ENCODE peak calls at places on chromosome 10, in five cellular contexts. One of them, this sample, is unnamed.

GRCh38 chr10:85100495-85100894 is 772.1 kb downstream of the CCSER2 start:
- DNase-seq in T follicular helper cell: no peak
- DNase-seq in astrocyte of the spinal cord: peak
- DNase-seq in iPS DF 6.9: no peak
- DNase-seq in posterior vena cava: no peak
- DNase-seq in this sample: no peak

GRCh38 chr10:74047871-74048270 is 50.0 kb downstream of the VCL start:
- DNase-seq in T follicular helper cell: no peak
- DNase-seq in astrocyte of the spinal cord: no peak
- DNase-seq in iPS DF 6.9: no peak
- DNase-seq in posterior vena cava: no peak
- DNase-seq in this sample: no peak

GRCh38 chr10:69573056-69573806 is at the start of gene NEUROG3:
- DNase-seq in T follicular helper cell: no peak
- DNase-seq in astrocyte of the spinal cord: no peak
- DNase-seq in iPS DF 6.9: no peak
- DNase-seq in posterior vena cava: no peak
- DNase-seq in this sample: no peak

GRCh38 chr10:119259345-119259744 is 52.0 kb downstream of the GRK5 start:
- DNase-seq in T follicular helper cell: no peak
- DNase-seq in astrocyte of the spinal cord: no peak
- DNase-seq in iPS DF 6.9: no peak
- DNase-seq in posterior vena cava: no peak
- DNase-seq in this sample: no peak

GRCh38 chr10:20855398-20856038 is 41.6 kb downstream of the NEBL start:
- DNase-seq in T follicular helper cell: no peak
- DNase-seq in astrocyte of the spinal cord: peak
- DNase-seq in iPS DF 6.9: no peak
- DNase-seq in posterior vena cava: no peak
- DNase-seq in this sample: no peak

GRCh38 chr10:47038881-47039557 is 127.8 kb downstream of the PTPN20 start:
- DNase-seq in T follicular helper cell: no peak
- DNase-seq in astrocyte of the spinal cord: no peak
- DNase-seq in iPS DF 6.9: no peak
- DNase-seq in posterior vena cava: peak
- DNase-seq in this sample: no peak

GRCh38 chr10:119306514-119306951 is 99.2 kb downstream of the GRK5 start:
- DNase-seq in T follicular helper cell: peak
- DNase-seq in astrocyte of the spinal cord: no peak
- DNase-seq in iPS DF 6.9: no peak
- DNase-seq in posterior vena cava: no peak
- DNase-seq in this sample: no peak

GRCh38 chr10:92799591-92799990 is 48.7 kb upstream of the EXOC6 start:
- DNase-seq in T follicular helper cell: no peak
- DNase-seq in astrocyte of the spinal cord: no peak
- DNase-seq in iPS DF 6.9: no peak
- DNase-seq in posterior vena cava: no peak
- DNase-seq in this sample: no peak

GRCh38 chr10:113020838-113021237 is 70.8 kb downstream of the TCF7L2 start:
- DNase-seq in T follicular helper cell: no peak
- DNase-seq in astrocyte of the spinal cord: no peak
- DNase-seq in iPS DF 6.9: no peak
- DNase-seq in posterior vena cava: no peak
- DNase-seq in this sample: no peak

GRCh38 chr10:128070161-128070560 is 56.1 kb downstream of the MKI67 start:
- DNase-seq in T follicular helper cell: no peak
- DNase-seq in astrocyte of the spinal cord: no peak
- DNase-seq in iPS DF 6.9: no peak
- DNase-seq in posterior vena cava: no peak
- DNase-seq in this sample: no peak

GRCh38 chr10:124545346-124545745 is 83.7 kb downstream of the LHPP start:
- DNase-seq in T follicular helper cell: no peak
- DNase-seq in astrocyte of the spinal cord: no peak
- DNase-seq in iPS DF 6.9: no peak
- DNase-seq in posterior vena cava: no peak
- DNase-seq in this sample: no peak

GRCh38 chr10:22648547-22648961 is 65.8 kb downstream of the PIP4K2A start:
- DNase-seq in T follicular helper cell: no peak
- DNase-seq in astrocyte of the spinal cord: peak
- DNase-seq in iPS DF 6.9: no peak
- DNase-seq in posterior vena cava: no peak
- DNase-seq in this sample: no peak

GRCh38 chr10:16894834-16895233 is 77.6 kb upstream of the RSU1 start:
- DNase-seq in T follicular helper cell: no peak
- DNase-seq in astrocyte of the spinal cord: no peak
- DNase-seq in iPS DF 6.9: no peak
- DNase-seq in posterior vena cava: no peak
- DNase-seq in this sample: no peak

GRCh38 chr10:51367120-51367519 is 292.8 kb downstream of the PRKG1 start:
- DNase-seq in T follicular helper cell: no peak
- DNase-seq in astrocyte of the spinal cord: no peak
- DNase-seq in iPS DF 6.9: no peak
- DNase-seq in posterior vena cava: no peak
- DNase-seq in this sample: no peak

GRCh38 chr10:99537381-99538286 is 4.9 kb downstream of the NKX2-3 start:
- DNase-seq in T follicular helper cell: no peak
- DNase-seq in astrocyte of the spinal cord: no peak
- DNase-seq in iPS DF 6.9: no peak
- DNase-seq in posterior vena cava: no peak
- DNase-seq in this sample: no peak

GRCh38 chr10:59315465-59315864 is 46.9 kb downstream of the FAM13C start:
- DNase-seq in T follicular helper cell: no peak
- DNase-seq in astrocyte of the spinal cord: no peak
- DNase-seq in iPS DF 6.9: no peak
- DNase-seq in posterior vena cava: no peak
- DNase-seq in this sample: no peak

GRCh38 chr10:60114765-60115586 is 208.6 kb upstream of the CCDC6 start:
- DNase-seq in T follicular helper cell: no peak
- DNase-seq in astrocyte of the spinal cord: peak
- DNase-seq in iPS DF 6.9: peak
- DNase-seq in posterior vena cava: no peak
- DNase-seq in this sample: peak

GRCh38 chr10:4549254-4549653 is 276.8 kb upstream of the AKR1E2 start:
- DNase-seq in T follicular helper cell: no peak
- DNase-seq in astrocyte of the spinal cord: no peak
- DNase-seq in iPS DF 6.9: no peak
- DNase-seq in posterior vena cava: no peak
- DNase-seq in this sample: no peak

GRCh38 chr10:71771821-71772617 is 1.3 kb downstream of the VSIR start:
- DNase-seq in T follicular helper cell: peak
- DNase-seq in astrocyte of the spinal cord: peak
- DNase-seq in iPS DF 6.9: no peak
- DNase-seq in posterior vena cava: peak
- DNase-seq in this sample: no peak

GRCh38 chr10:127889605-127890195 is 3.0 kb downstream of the CLRN3 start:
- DNase-seq in T follicular helper cell: no peak
- DNase-seq in astrocyte of the spinal cord: peak
- DNase-seq in iPS DF 6.9: no peak
- DNase-seq in posterior vena cava: no peak
- DNase-seq in this sample: no peak

GRCh38 chr10:24744966-24745365 is 21.3 kb upstream of the ARHGAP21 start:
- DNase-seq in T follicular helper cell: no peak
- DNase-seq in astrocyte of the spinal cord: no peak
- DNase-seq in iPS DF 6.9: no peak
- DNase-seq in posterior vena cava: no peak
- DNase-seq in this sample: no peak

GRCh38 chr10:3272300-3272699 is 99.7 kb upstream of the PITRM1 start:
- DNase-seq in T follicular helper cell: no peak
- DNase-seq in astrocyte of the spinal cord: no peak
- DNase-seq in iPS DF 6.9: no peak
- DNase-seq in posterior vena cava: no peak
- DNase-seq in this sample: no peak

GRCh38 chr10:60678978-60679377 is 99.3 kb upstream of the CDK1 start:
- DNase-seq in T follicular helper cell: no peak
- DNase-seq in astrocyte of the spinal cord: no peak
- DNase-seq in iPS DF 6.9: no peak
- DNase-seq in posterior vena cava: no peak
- DNase-seq in this sample: no peak

This sample was measured in iPS DF 19.7.